ENCODE peak calls at places on chromosomes 2 and 18, in eight cellular contexts. S is aorta, E is tibial nerve, Y is psoas muscle, Z is HCT116, K is right lobe of liver, N is NT2/D1, R is thyroid gland. U is an unnamed sample. For H3K9me3 and H3K27me3, the result is how much of the 10 kb centered on the place peaks cover.

GRCh38 chr2:20179755-20180594 is 45.0 kb downstream of the SDC1 start:
- DNase-seq in S (peak), E (no peak), Y (no peak), Z (no peak), K (peak), N (no peak), R (no peak), U (peak)

GRCh38 chr2:60926751-60927568 is 45.6 kb downstream of the REL start:
- DNase-seq in S (no peak), E (no peak), Y (no peak), Z (no peak), K (no peak), N (no peak), R (no peak), U (no peak)

GRCh38 chr18:31241900-31242409 is 76.0 kb upstream of the DSG1 start:
- DNase-seq in S (no peak), E (no peak), Y (no peak), Z (peak), K (no peak), N (no peak), R (peak), U (no peak)

GRCh38 chr2:57510704-57511103 is 535.9 kb upstream of the VRK2 start:
- DNase-seq in S (no peak), E (no peak), Y (no peak), Z (no peak), K (no peak), N (no peak), R (no peak), U (no peak)

GRCh38 chr18:58013241-58014211 is 30.5 kb upstream of the NEDD4L start:
- DNase-seq in S (no peak), E (no peak), Y (no peak), Z (no peak), K (no peak), N (no peak), R (no peak), U (peak)

GRCh38 chr2:15485949-15486348 is 75.2 kb downstream of the NBAS start:
- DNase-seq in S (no peak), E (no peak), Y (no peak), Z (no peak), K (no peak), N (no peak), R (no peak), U (no peak)

GRCh38 chr2:59463401-59463800 is 1090.1 kb downstream of the BCL11A start:
- DNase-seq in S (no peak), E (no peak), Y (no peak), Z (no peak), K (no peak), N (peak), R (no peak), U (no peak)

GRCh38 chr2:98769784-98770183 is 38.9 kb upstream of the MGAT4A start:
- DNase-seq in S (no peak), E (no peak), Y (no peak), Z (no peak), K (no peak), N (no peak), R (no peak), U (no peak)

GRCh38 chr18:64330161-64330560 is 181.3 kb upstream of the LINC00305 start:
- DNase-seq in S (no peak), E (no peak), Y (no peak), Z (no peak), K (no peak), N (peak), R (no peak), U (no peak)

GRCh38 chr2:95384854-95385569 is 17.5 kb upstream of the FAHD2A start:
- DNase-seq in S (peak), E (peak), Y (peak), Z (no peak), K (no peak), N (no peak), R (peak), U (no peak)

GRCh38 chr2:19354417-19355022 is 3.9 kb downstream of the OSR1 start:
- DNase-seq in S (no peak), E (no peak), Y (no peak), Z (no peak), K (no peak), N (no peak), R (no peak), U (no peak)

GRCh38 chr2:235274010-235274409 is 219.8 kb upstream of the AGAP1 start:
- DNase-seq in S (no peak), E (no peak), Y (no peak), Z (no peak), K (no peak), N (no peak), R (no peak), U (no peak)

GRCh38 chr2:109089602-109090300 is 39.3 kb upstream of the SH3RF3 start:
- DNase-seq in S (no peak), E (no peak), Y (no peak), Z (no peak), K (no peak), N (no peak), R (no peak), U (no peak)

GRCh38 chr18:43563780-43564179 is 286.5 kb upstream of the SYT4 start:
- DNase-seq in S (no peak), E (no peak), Y (no peak), Z (no peak), K (peak), N (no peak), R (peak), U (peak)

GRCh38 chr2:165192729-165193128 is 11.1 kb downstream of the SCN3A start:
- DNase-seq in S (no peak), E (no peak), Y (no peak), Z (no peak), K (no peak), N (no peak), R (no peak), U (no peak)

GRCh38 chr2:165198181-165198580 is 5.7 kb downstream of the SCN3A start:
- DNase-seq in S (no peak), E (no peak), Y (no peak), Z (no peak), K (no peak), N (no peak), R (no peak), U (no peak)

GRCh38 chr2:165193178-165193777 is 10.6 kb downstream of the SCN3A start:
- DNase-seq in S (no peak), E (no peak), Y (no peak), Z (no peak), K (no peak), N (no peak), R (no peak), U (no peak)

GRCh38 chr2:165197346-165197745 is 6.5 kb downstream of the SCN3A start:
- DNase-seq in S (no peak), E (no peak), Y (no peak), Z (no peak), K (no peak), N (no peak), R (no peak), U (no peak)

GRCh38 chr2:165196411-165196810 is 7.4 kb downstream of the SCN3A start:
- DNase-seq in S (no peak), E (no peak), Y (no peak), Z (no peak), K (no peak), N (no peak), R (no peak), U (no peak)
- H3K4me3 ChIP-seq in S (no peak), E (no peak), Y (no peak), Z (no peak), K (no peak), N (no peak), R (no peak), U (no peak)

DNA sequence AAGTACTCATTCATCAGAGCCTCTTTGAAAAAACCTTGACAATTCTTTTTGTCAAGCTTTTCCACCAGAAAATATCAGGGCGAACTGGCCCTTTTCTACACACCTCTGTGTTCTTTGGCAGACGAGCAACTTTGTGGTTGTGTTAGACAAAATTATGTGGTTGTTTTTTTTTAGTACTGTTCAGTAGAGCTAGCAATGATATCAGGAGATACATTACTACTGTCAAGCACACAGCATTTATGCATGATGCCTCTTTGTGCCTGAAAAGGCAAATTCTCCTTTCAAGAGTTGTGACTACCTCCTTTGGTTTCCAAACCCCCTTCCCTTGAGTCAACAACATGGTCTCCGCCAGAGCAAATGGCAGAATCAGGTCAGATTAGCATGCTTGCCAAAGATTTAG is 510.8 kb upstream of the NRP2 start:
- DNase-seq in S (no peak), E (no peak), Y (no peak), Z (no peak), K (no peak), N (no peak), R (no peak), U (no peak)
- H3K9me3 ChIP-seq in S (under half), E (under half), Y (under half), Z (under half), K (under half), N (under half), R (under half), U (under half)

GRCh38 chr2:119197529-119198266 is 25.9 kb upstream of the STEAP3 start:
- DNase-seq in S (no peak), E (no peak), Y (no peak), Z (no peak), K (no peak), N (no peak), R (no peak), U (no peak)
- H3K27me3 ChIP-seq in S (under half), E (under half), Y (under half), Z (under half), K (under half), N (under half), R (under half), U (under half)

GRCh38 chr18:25349131-25349925 is 2.6 kb downstream of the ZNF521 start:
- DNase-seq in S (peak), E (no peak), Y (peak), Z (no peak), K (peak), N (no peak), R (peak), U (peak)

GRCh38 chr18:25350561-25351201 is 1.3 kb downstream of the ZNF521 start:
- DNase-seq in S (peak), E (peak), Y (peak), Z (no peak), K (peak), N (no peak), R (peak), U (peak)

GRCh38 chr18:25351280-25351772 is 640 bp downstream of the ZNF521 start:
- DNase-seq in S (no peak), E (no peak), Y (no peak), Z (no peak), K (no peak), N (no peak), R (peak), U (no peak)

GRCh38 chr18:25348361-25349130 is 3.4 kb downstream of the ZNF521 start:
- DNase-seq in S (no peak), E (no peak), Y (no peak), Z (no peak), K (no peak), N (no peak), R (no peak), U (no peak)

DNA sequence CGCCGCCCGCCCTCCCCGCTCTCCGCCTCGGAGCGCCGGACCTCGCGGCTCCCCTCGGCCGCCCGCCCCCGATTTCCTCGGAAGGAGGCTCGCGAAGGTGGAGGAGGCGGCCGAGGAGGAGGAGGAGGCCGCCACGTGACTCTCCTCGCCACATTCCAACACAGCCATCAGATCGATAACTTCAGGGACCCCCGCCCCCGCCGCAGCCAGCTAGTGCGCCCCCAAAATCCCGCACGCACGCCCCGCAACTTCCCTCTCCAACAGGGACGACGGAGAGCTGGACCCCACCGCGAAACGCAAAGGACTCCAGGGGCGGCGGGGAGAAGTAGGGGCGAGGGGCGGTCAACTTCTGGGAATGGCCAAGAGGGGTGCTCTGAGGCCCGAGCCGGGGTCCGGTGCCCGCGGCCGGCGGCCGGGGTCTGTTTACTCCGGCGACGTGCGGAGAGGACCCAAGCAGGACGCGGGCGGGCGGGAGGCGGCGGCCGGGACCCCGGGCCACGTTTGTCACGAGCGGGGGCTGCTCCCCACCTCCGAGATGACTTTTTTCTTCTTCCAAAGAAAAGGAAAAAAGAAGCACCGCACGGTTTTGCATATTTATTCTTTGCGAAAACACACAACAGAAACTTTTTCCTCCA is 1.9 kb downstream of the ZNF521 start:
- DNase-seq in S (peak), E (no peak), Y (peak), Z (no peak), K (peak), N (no peak), R (peak), U (no peak)
- H3K4me3 ChIP-seq in S (peak), E (peak), Y (peak), Z (no peak), K (peak), N (peak), R (peak), U (peak)

DNA sequence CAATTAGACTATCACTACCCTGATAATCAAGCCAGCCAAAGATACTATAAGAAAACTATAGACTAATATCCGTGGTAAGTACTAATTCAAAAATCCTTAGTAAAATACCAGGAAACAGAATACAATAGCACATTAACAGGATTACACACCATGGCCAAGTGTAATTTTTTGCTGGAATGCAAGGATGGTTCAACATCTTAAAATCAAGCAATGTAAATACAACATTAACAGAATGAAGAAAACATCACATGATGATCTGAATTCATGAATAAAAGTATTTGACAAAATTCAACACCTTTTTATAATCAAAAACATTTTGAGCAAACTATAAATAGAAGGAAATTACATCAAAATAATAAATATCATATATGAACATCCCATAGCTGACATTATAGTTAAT is 350.7 kb upstream of the LRRTM1 start:
- DNase-seq in S (no peak), E (no peak), Y (no peak), Z (no peak), K (no peak), N (no peak), R (no peak), U (no peak)
- H3K9me3 ChIP-seq in S (under half), E (under half), Y (under half), Z (under half), K (under half), N (under half), R (under half), U (under half)

GRCh38 chr18:13626544-13626908 is 99.8 kb downstream of the FAM210A start:
- DNase-seq in S (no peak), E (no peak), Y (no peak), Z (no peak), K (no peak), N (no peak), R (no peak), U (no peak)
- H3K27me3 ChIP-seq in S (under half), E (under half), Y (under half), Z (under half), K (under half), N (under half), R (under half), U (under half)

DNA sequence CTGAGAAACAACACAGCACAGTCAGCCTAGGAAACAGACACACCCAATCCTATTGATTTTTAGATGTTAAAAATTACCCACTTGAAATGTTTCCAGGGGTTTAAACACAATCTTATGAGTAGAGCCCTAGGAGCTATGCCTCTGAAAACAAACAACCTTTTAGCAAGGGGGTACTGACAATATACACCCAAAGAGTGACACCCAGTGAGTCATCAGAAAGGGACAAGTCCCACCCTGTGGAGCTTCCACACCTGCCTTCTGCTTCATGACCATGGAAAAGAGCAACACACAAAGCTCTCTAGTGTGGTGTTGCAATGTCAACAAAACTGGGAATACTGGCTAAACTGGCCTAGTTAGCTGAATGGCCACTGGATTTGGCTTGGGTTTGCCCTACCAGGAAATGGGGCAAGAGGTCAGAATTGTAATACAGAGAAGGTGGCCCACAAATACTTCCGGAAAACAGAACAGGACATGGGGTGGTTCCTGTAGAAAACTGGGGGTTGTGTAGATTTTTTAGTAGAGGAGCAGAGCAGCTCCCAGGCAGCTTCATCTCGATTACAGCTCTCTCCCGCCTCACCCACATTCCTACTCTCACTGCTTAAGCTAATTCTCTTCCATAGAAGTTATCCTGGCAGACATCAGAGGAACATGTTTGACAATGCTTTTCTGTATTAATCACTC is 98.2 kb downstream of the GAREM1 start:
- DNase-seq in S (no peak), E (no peak), Y (no peak), Z (peak), K (peak), N (no peak), R (peak), U (peak)
- H3K4me3 ChIP-seq in S (no peak), E (no peak), Y (no peak), Z (peak), K (no peak), N (no peak), R (no peak), U (no peak)

GRCh38 chr2:24530796-24531195 is 39.7 kb downstream of the NCOA1 start:
- DNase-seq in S (no peak), E (no peak), Y (no peak), Z (no peak), K (no peak), N (no peak), R (no peak), U (no peak)

GRCh38 chr2:24521975-24522639 is 31.1 kb downstream of the NCOA1 start:
- DNase-seq in S (no peak), E (no peak), Y (no peak), Z (no peak), K (no peak), N (no peak), R (no peak), U (no peak)

GRCh38 chr2:24527536-24527935 is 36.5 kb downstream of the NCOA1 start:
- DNase-seq in S (no peak), E (no peak), Y (no peak), Z (no peak), K (no peak), N (no peak), R (no peak), U (no peak)
- H3K9me3 ChIP-seq in S (under half), E (under half), Y (under half), Z (under half), K (under half), N (under half), R (under half), U (under half)